ENCODE peak calls at places on chromosomes 7 and 10, in five cellular contexts. S, L, M, W and R are unnamed samples.

GRCh38 chr7:93910076-93910994 is 4.0 kb downstream of the GNGT1 start:
- DNase-seq in S (peak), W (no peak), M (peak), L (peak), R (peak)

GRCh38 chr7:133980794-133981193 is 146.3 kb upstream of the LRGUK start:
- DNase-seq in W (no peak), S (no peak), M (no peak), L (no peak), R (no peak)

GRCh38 chr10:84233940-84234339 is 7.4 kb downstream of the LRIT1 start:
- DNase-seq in S (no peak), W (no peak), M (no peak), L (no peak), R (no peak)

GRCh38 chr7:157432541-157432956 is 95.7 kb downstream of the DNAJB6 start:
- DNase-seq in S (peak), W (peak), M (peak), L (no peak), R (peak)

GRCh38 chr10:7915923-7916322 is 97.6 kb downstream of the TAF3 start:
- DNase-seq in L (no peak), W (no peak), M (no peak), S (no peak), R (peak)

GRCh38 chr7:11858668-11859302 is 26.8 kb upstream of the THSD7A start:
- DNase-seq in L (no peak), W (no peak), M (no peak), S (no peak), R (no peak)

GRCh38 chr10:120386196-120386595 is 70.8 kb upstream of the PLPP4 start:
- DNase-seq in L (no peak), M (no peak), S (no peak), W (no peak), R (no peak)

GRCh38 chr7:46847126-46847525 is 734.8 kb downstream of the TNS3 start:
- DNase-seq in W (no peak), S (no peak), L (no peak), M (no peak), R (no peak)

GRCh38 chr7:39615350-39615975 is 7.9 kb upstream of the RALA start:
- DNase-seq in S (no peak), M (no peak), W (no peak), L (no peak), R (no peak)

GRCh38 chr7:93374345-93374940 is 142.3 kb downstream of the VPS50 start:
- DNase-seq in L (no peak), S (no peak), W (no peak), M (no peak), R (no peak)

GRCh38 chr7:105641236-105641810 is 60.0 kb upstream of the EFCAB10 start:
- DNase-seq in L (no peak), S (no peak), W (no peak), M (no peak), R (no peak)

GRCh38 chr7:105643857-105644256 is 62.6 kb upstream of the EFCAB10 start:
- DNase-seq in L (no peak), M (no peak), S (no peak), W (no peak), R (no peak)

GRCh38 chr7:105642264-105642663 is 61.0 kb upstream of the EFCAB10 start:
- DNase-seq in M (no peak), W (no peak), L (no peak), S (no peak), R (no peak)

GRCh38 chr7:105644937-105645336 is 63.6 kb upstream of the EFCAB10 start:
- DNase-seq in L (no peak), S (no peak), W (no peak), M (no peak), R (no peak)

GRCh38 chr7:105643384-105643783 is 62.1 kb upstream of the EFCAB10 start:
- DNase-seq in M (peak), S (no peak), L (peak), W (no peak), R (no peak)
- TF ChIP-seq CTCF in M (no peak), S (no peak), L (no peak), W (no peak), R (no peak)

DNA sequence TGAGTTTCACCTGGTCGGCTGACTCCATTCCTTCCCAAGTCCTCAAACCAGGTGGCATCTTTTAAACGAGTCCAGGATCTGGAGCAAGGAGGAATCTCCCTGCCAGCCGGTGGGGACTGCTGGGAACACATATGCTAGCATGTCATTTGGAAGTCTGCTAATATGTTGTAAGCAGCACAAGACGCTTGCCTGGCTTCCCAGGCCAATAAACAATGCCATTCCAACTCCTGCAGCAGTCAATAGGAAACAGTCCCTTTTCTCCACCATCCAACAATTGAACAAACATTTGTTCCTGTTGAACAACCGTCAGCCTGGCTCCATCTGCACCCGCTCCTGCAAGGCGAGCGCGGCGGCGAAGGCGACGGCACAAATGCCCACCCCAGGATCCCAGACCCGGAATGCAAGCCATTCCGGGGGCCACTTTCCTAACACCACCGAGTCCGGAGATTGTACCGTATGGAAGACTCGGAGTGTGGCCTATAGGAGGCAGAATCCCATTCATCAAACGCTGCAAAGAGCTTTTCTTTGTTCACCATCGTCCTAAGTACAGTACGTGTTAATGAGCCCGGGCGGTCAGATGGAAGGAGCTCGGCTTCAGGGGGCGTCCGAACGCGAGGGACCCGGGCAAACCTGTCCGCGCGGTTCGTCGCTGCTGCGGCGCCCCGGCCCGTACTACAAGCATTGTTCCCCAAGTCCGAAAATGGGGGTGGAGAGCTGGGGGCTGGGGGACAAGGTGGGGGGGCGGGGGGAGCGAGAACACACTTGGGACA is 1.6 kb downstream of the FAM53B start:
- DNase-seq in S (peak), W (peak), M (no peak), L (no peak), R (no peak)
- TF ChIP-seq CTCF in S (peak), W (no peak), M (no peak), L (no peak), R (peak)

GRCh38 chr10:12800302-12800701 is 201.2 kb downstream of the CCDC3 start:
- DNase-seq in M (no peak), W (no peak), S (no peak), L (no peak), R (no peak)
- TF ChIP-seq CTCF in M (no peak), W (no peak), S (no peak), L (no peak), R (no peak)

GRCh38 chr7:131518626-131519025 is 37.8 kb downstream of the PODXL start:
- DNase-seq in M (no peak), L (no peak), W (no peak), S (no peak), R (no peak)
- TF ChIP-seq CTCF in M (no peak), L (no peak), W (no peak), S (no peak), R (no peak)

GRCh38 chr7:4851459-4852422 is 10.1 kb downstream of the PAPOLB start:
- DNase-seq in W (no peak), S (no peak), L (no peak), M (no peak), R (no peak)

GRCh38 chr7:4854916-4855315 is 6.9 kb downstream of the PAPOLB start:
- DNase-seq in M (no peak), S (no peak), L (no peak), W (no peak), R (no peak)

GRCh38 chr7:4845740-4846142 is 16.1 kb downstream of the PAPOLB start:
- DNase-seq in L (no peak), S (peak), M (peak), W (no peak), R (no peak)

GRCh38 chr7:4850262-4850795 is 11.5 kb downstream of the PAPOLB start:
- DNase-seq in W (no peak), S (no peak), L (no peak), M (no peak), R (no peak)

GRCh38 chr7:4849390-4849789 is 12.4 kb downstream of the PAPOLB start:
- DNase-seq in L (no peak), M (no peak), S (no peak), W (no peak), R (peak)
- TF ChIP-seq CTCF in L (no peak), M (peak), S (peak), W (no peak), R (peak)